ENCODE peak calls at places on chromosomes 2 and 18, in ten cellular contexts. G is stimulated activated CD4-positive, alpha-beta T cell treated with anti-CD3 and anti-CD28 coated beads, Interleukin-4, amount 100 ng/mL, for 4 hours; E is EL; T is heart left ventricle; S is H7; P is AG20443; J is MG63; V is frontal cortex; A is HS-27A; L is activated T-cell treated with anti-CD3 and anti-CD28 coated beads for 1 hour. I is an unnamed sample.

GRCh38 chr2:34241905-34242740 is 643.0 kb upstream of the FAM98A start:
- DNase-seq in J (no peak), A (no peak), E (no peak), V (no peak), G (no peak), T (no peak), L (no peak), P (no peak), S (peak; percentile 1), I (no peak)

GRCh38 chr2:168529900-168530561 is 74.0 kb downstream of the CERS6 start:
- DNase-seq in E (no peak), T (no peak), G (no peak), J (no peak), V (no peak), P (no peak), L (no peak), S (no peak), A (no peak), I (peak; percentile 69)

GRCh38 chr2:194060269-194060668 is 1596.8 kb upstream of the SLC39A10 start:
- DNase-seq in J (no peak), V (no peak), E (no peak), T (no peak), P (no peak), S (no peak), A (no peak), L (no peak), G (no peak), I (no peak)

GRCh38 chr18:27577265-27577664 is 392.2 kb upstream of the CHST9 start:
- DNase-seq in L (no peak), P (no peak), E (no peak), A (no peak), S (peak; percentile 39), T (no peak), V (no peak), J (no peak), G (no peak), I (no peak)

GRCh38 chr2:64563436-64563938 is 39.4 kb downstream of the AFTPH start:
- DNase-seq in G (no peak), A (no peak), J (no peak), S (no peak), E (no peak), T (no peak), P (no peak), L (no peak), V (no peak), I (no peak)

GRCh38 chr2:20224716-20225293 is at the start of gene SDC1:
- DNase-seq in J (peak; percentile 72), V (peak; percentile 61), G (no peak), T (peak; percentile 38), A (peak; percentile 24), S (peak; percentile 89), L (no peak), P (peak; percentile 67), E (peak; percentile 65), I (peak; percentile 86)

GRCh38 chr2:42846932-42847595 is 54.7 kb upstream of the HAAO start:
- DNase-seq in E (no peak), S (no peak), P (no peak), J (no peak), T (no peak), L (no peak), V (no peak), G (no peak), A (no peak), I (no peak)

GRCh38 chr18:53649621-53650020 is 574.8 kb downstream of the MBD2 start:
- DNase-seq in A (no peak), S (no peak), J (no peak), E (no peak), V (no peak), L (no peak), P (no peak), T (no peak), G (no peak), I (no peak)

GRCh38 chr2:35582637-35583036 is 772.9 kb upstream of the CRIM1 start:
- DNase-seq in P (no peak), V (no peak), T (no peak), J (no peak), A (no peak), S (no peak), G (no peak), E (no peak), L (no peak), I (no peak)

GRCh38 chr2:144570566-144570965 is 50.6 kb upstream of the ZEB2 start:
- DNase-seq in A (no peak), J (no peak), G (no peak), P (no peak), V (no peak), L (no peak), T (no peak), E (no peak), S (no peak), I (no peak)

GRCh38 chr2:172427256-172427989 is at the start of gene ITGA6:
- DNase-seq in L (peak; percentile 62), G (peak; percentile 78), P (peak; percentile 82), E (peak; percentile 82), S (peak; percentile 93), T (peak; percentile 76), J (peak; percentile 68), A (no peak), V (peak; percentile 78), I (peak; percentile 96)

GRCh38 chr2:72979896-72980295 is 62.6 kb downstream of the EMX1 start:
- DNase-seq in P (no peak), S (no peak), G (no peak), E (no peak), A (no peak), T (no peak), V (no peak), J (no peak), L (no peak), I (no peak)

GRCh38 chr2:29719626-29720025 is 201.8 kb downstream of the ALK start:
- DNase-seq in P (no peak), S (no peak), J (no peak), G (no peak), E (no peak), T (no peak), L (no peak), A (no peak), V (no peak), I (no peak)

GRCh38 chr18:12328179-12328823 is 20.3 kb downstream of the TUBB6 start:
- DNase-seq in J (no peak), P (no peak), G (no peak), T (peak; percentile 11), V (no peak), L (no peak), A (no peak), S (no peak), E (no peak), I (no peak)

GRCh38 chr18:25467226-25468065 is 115.5 kb upstream of the ZNF521 start:
- DNase-seq in P (peak; percentile 49), L (no peak), A (peak; percentile 59), V (no peak), S (no peak), T (peak; percentile 65), G (no peak), E (peak; percentile 67), J (peak; percentile 93), I (peak; percentile 61)

GRCh38 chr2:11168488-11168887 is 13.2 kb downstream of the SLC66A3 start:
- DNase-seq in P (no peak), G (no peak), E (no peak), A (no peak), T (no peak), L (no peak), J (no peak), V (no peak), S (peak; percentile 66), I (peak; percentile 66)

GRCh38 chr18:31268985-31269406 is 49.0 kb upstream of the DSG1 start:
- DNase-seq in P (no peak), A (no peak), G (no peak), J (no peak), E (no peak), S (no peak), V (no peak), L (no peak), T (no peak), I (no peak)

GRCh38 chr2:169397697-169398096 is 35.4 kb upstream of the LRP2 start:
- DNase-seq in L (no peak), V (peak; percentile 36), J (no peak), E (no peak), S (no peak), G (no peak), T (no peak), P (no peak), A (no peak), I (no peak)

GRCh38 chr2:29323961-29324360 is 208.7 kb downstream of the CLIP4 start:
- DNase-seq in S (no peak), J (peak; percentile 55), T (no peak), P (peak; percentile 42), G (no peak), L (no peak), V (no peak), A (peak; percentile 33), E (peak; percentile 8), I (no peak)

GRCh38 chr2:5690231-5690630 is 2.0 kb upstream of the SOX11 start:
- DNase-seq in G (no peak), S (no peak), V (no peak), T (no peak), L (no peak), A (no peak), E (no peak), P (no peak), J (no peak), I (no peak)

GRCh38 chr2:10007440-10007839 is 35.9 kb upstream of the KLF11 start:
- DNase-seq in E (peak; percentile 15), L (no peak), A (no peak), T (no peak), S (peak; percentile 61), V (no peak), J (no peak), P (peak; percentile 77), G (no peak), I (no peak)

GRCh38 chr2:44392338-44392943 is 30.7 kb downstream of the CAMKMT start:
- DNase-seq in S (no peak), A (peak; percentile 17), J (no peak), P (peak; percentile 12), V (no peak), E (peak; percentile 41), L (peak; percentile 34), T (peak; percentile 40), G (peak; percentile 52), I (no peak)

GRCh38 chr18:23798249-23798648 is 109.0 kb downstream of the LAMA3 start:
- DNase-seq in V (no peak), P (no peak), G (no peak), T (no peak), J (peak; percentile 58), A (no peak), L (no peak), E (no peak), S (no peak), I (no peak)

GRCh38 chr2:7191927-7192326 is 274.7 kb downstream of the RNF144A start:
- DNase-seq in E (peak; percentile 89), P (peak; percentile 50), S (no peak), T (no peak), G (no peak), L (no peak), V (no peak), J (peak; percentile 39), A (no peak), I (peak; percentile 65)

GRCh38 chr2:111239581-111240249 is 119.0 kb downstream of the BCL2L11 start:
- DNase-seq in L (no peak), V (no peak), P (no peak), J (no peak), E (no peak), S (no peak), T (no peak), G (no peak), A (no peak), I (peak; percentile 12)

GRCh38 chr2:67515538-67515937 is 118.4 kb downstream of the ETAA1 start:
- DNase-seq in V (no peak), E (no peak), T (no peak), S (no peak), A (no peak), J (no peak), G (no peak), L (no peak), P (no peak), I (peak; percentile 52)

GRCh38 chr2:239330836-239331235 is 70.0 kb downstream of the HDAC4 start:
- DNase-seq in S (peak; percentile 22), E (no peak), A (no peak), G (no peak), T (no peak), V (no peak), L (no peak), J (no peak), P (no peak), I (no peak)